ENCODE peak calls at places on chromosomes 4 and X, in ten cellular contexts. P is stimulated activated CD4-positive, alpha-beta T cell treated with anti-CD3 and anti-CD28 coated beads, Interleukin-2, amount 100 ng/mL, for 48 hours; S is psoas muscle; W is activated naive CD4-positive, alpha-beta T cell; F is D341Med; U is activated naive CD8-positive, alpha-beta T cell treated with anti-CD3 and anti-CD28 coated beads for 36 hours; Z is nucleus accumbens; Q is NCI-H1105; L is NCI-H1092; J is stimulated activated CD8-positive, alpha-beta memory T cell treated with anti-CD3 and anti-CD28 coated beads, Interleukin-7, amount 100 ng/mL, for 24 hours. D is an unnamed sample.

GRCh38 chr4:6441202-6441582 is 31.2 kb downstream of the PPP2R2C start:
- DNase-seq in W (no peak), J (no peak), L (no peak), U (no peak), P (no peak), Z (no peak), Q (no peak), S (no peak), F (no peak), D (no peak)

GRCh38 chrX:44010626-44011025 is 37.4 kb upstream of the NDP start:
- DNase-seq in Q (no peak), S (no peak), P (no peak), Z (no peak), F (no peak), J (no peak), U (no peak), L (no peak), W (no peak), D (no peak)

GRCh38 chr4:107896651-107897050 is 34.7 kb upstream of the CYP2U1 start:
- DNase-seq in W (no peak), Z (no peak), J (no peak), L (no peak), U (no peak), Q (no peak), F (no peak), S (no peak), P (no peak), D (no peak)

GRCh38 chr4:165493359-165493758 is 114.6 kb downstream of the CPE start:
- DNase-seq in S (peak; percentile 65), P (peak; percentile 62), Z (no peak), Q (no peak), U (peak; percentile 70), J (peak; percentile 38), L (no peak), F (peak; percentile 87), W (peak; percentile 34), D (peak; percentile 75)

GRCh38 chr4:1171306-1172227 is 816 bp downstream of the SPON2 start:
- DNase-seq in P (peak; percentile 25), J (no peak), Z (no peak), S (peak; percentile 45), L (no peak), Q (no peak), W (peak; percentile 25), F (no peak), U (peak; percentile 66), D (peak; percentile 61)

GRCh38 chr4:61408163-61408562 is 208.0 kb downstream of the ADGRL3 start:
- DNase-seq in S (no peak), Z (no peak), J (no peak), W (no peak), F (no peak), L (no peak), P (no peak), U (no peak), Q (no peak), D (no peak)

GRCh38 chr4:119237642-119238041 is 25.1 kb downstream of the USP53 start:
- DNase-seq in Z (no peak), U (no peak), W (no peak), J (no peak), Q (no peak), S (no peak), F (no peak), P (no peak), L (no peak), D (no peak)

GRCh38 chr4:65624651-65625050 is 45.6 kb downstream of the EPHA5 start:
- DNase-seq in P (no peak), U (no peak), L (no peak), W (no peak), F (no peak), J (no peak), S (no peak), Z (no peak), Q (no peak), D (no peak)

GRCh38 chr4:8077181-8078108 is 81.2 kb downstream of the ABLIM2 start:
- DNase-seq in Q (no peak), Z (no peak), U (no peak), L (no peak), W (no peak), P (no peak), J (no peak), F (no peak), S (peak; percentile 13), D (no peak)

GRCh38 chrX:96052078-96052477 is 632.6 kb upstream of the DIAPH2 start:
- DNase-seq in L (no peak), S (no peak), Q (no peak), U (no peak), F (no peak), Z (no peak), J (no peak), W (no peak), P (no peak), D (no peak)

GRCh38 chr4:2828758-2829181 is 14.9 kb upstream of the ADD1 start:
- DNase-seq in Q (no peak), S (no peak), P (no peak), J (no peak), L (no peak), F (no peak), W (no peak), Z (no peak), U (no peak), D (no peak)

GRCh38 chr4:185068837-185069236 is 50.5 kb downstream of the HELT start:
- DNase-seq in Z (no peak), U (no peak), L (no peak), J (no peak), S (no peak), W (no peak), Q (no peak), P (no peak), F (no peak), D (no peak)

GRCh38 chr4:53706422-53707032 is 115.2 kb upstream of the LNX1 start:
- DNase-seq in W (no peak), Z (no peak), S (no peak), L (peak; percentile 15), F (no peak), Q (no peak), P (no peak), U (no peak), J (no peak), D (no peak)

GRCh38 chr4:11489449-11490083 is 60.9 kb upstream of the HS3ST1 start:
- DNase-seq in L (no peak), Z (no peak), S (no peak), F (no peak), J (no peak), U (no peak), Q (no peak), W (no peak), P (no peak), D (no peak)

GRCh38 chr4:99945718-99946345 is 586 bp downstream of the DNAJB14 start:
- DNase-seq in S (no peak), P (no peak), L (peak; percentile 22), U (no peak), J (no peak), W (peak; percentile 31), Z (no peak), F (peak; percentile 67), Q (no peak), D (no peak)